ENCODE peak calls at places on chromosomes 6 and 20, in five cellular contexts. D is GM12865, C is NCI-H524, H is GM03348, Y is hypothalamus. E is an unnamed sample.

GRCh38 chr6:110341671-110342304 is 16.4 kb downstream of the METTL24 start:
- DNase-seq in D (peak), H (no peak), Y (no peak), C (peak), E (peak)

GRCh38 chr6:81876977-81877376 is 124.5 kb upstream of the TENT5A start:
- DNase-seq in Y (no peak), C (no peak), H (peak), D (no peak), E (peak)

GRCh38 chr6:81683928-81684327 is 68.6 kb downstream of the TENT5A start:
- DNase-seq in D (no peak), Y (no peak), C (no peak), H (no peak), E (no peak)

GRCh38 chr6:136175873-136176272 is 74.2 kb downstream of the MTFR2 start:
- DNase-seq in C (no peak), D (no peak), Y (no peak), H (no peak), E (no peak)

GRCh38 chr6:7175463-7175862 is 67.7 kb downstream of the RREB1 start:
- DNase-seq in Y (no peak), H (peak), C (no peak), D (no peak), E (peak)

GRCh38 chr6:12474167-12475140 is 184.3 kb downstream of the EDN1 start:
- DNase-seq in Y (no peak), H (no peak), D (no peak), C (no peak), E (no peak)

GRCh38 chr20:17859002-17859615 is 109.5 kb downstream of the SNX5 start:
- DNase-seq in C (no peak), D (peak), Y (no peak), H (no peak), E (no peak)

GRCh38 chr6:101779051-101779844 is 385.7 kb downstream of the GRIK2 start:
- DNase-seq in H (peak), C (no peak), D (no peak), Y (no peak), E (peak)

GRCh38 chr20:13400453-13400852 is 179.4 kb downstream of the ISM1 start:
- DNase-seq in H (no peak), D (no peak), C (no peak), Y (no peak), E (no peak)

GRCh38 chr6:32980488-32981038 is 12.2 kb downstream of the BRD2 start:
- DNase-seq in H (no peak), Y (no peak), D (no peak), C (no peak), E (no peak)

GRCh38 chr6:7085911-7086310 is 21.9 kb upstream of the RREB1 start:
- DNase-seq in C (peak), H (peak), D (peak), Y (peak), E (peak)

GRCh38 chr6:83270971-83271714 is 78.0 kb downstream of the RWDD2A start:
- DNase-seq in D (no peak), C (no peak), H (peak), Y (no peak), E (peak)

GRCh38 chr6:15569035-15569995 is 93.5 kb downstream of the DTNBP1 start:
- DNase-seq in Y (no peak), H (no peak), C (no peak), D (no peak), E (no peak)

GRCh38 chr6:116168148-116168547 is 42.2 kb upstream of the COL10A1 start:
- DNase-seq in D (no peak), C (no peak), Y (no peak), H (no peak), E (no peak)

GRCh38 chr20:3616250-3616649 is 46.9 kb downstream of the GFRA4 start:
- DNase-seq in Y (no peak), D (no peak), C (no peak), H (peak), E (peak)

GRCh38 chr20:56575157-56575556 is 42.1 kb downstream of the FAM209B start:
- DNase-seq in C (no peak), H (no peak), D (no peak), Y (no peak), E (no peak)

GRCh38 chr20:40741507-40742106 is 52.6 kb upstream of the MAFB start:
- DNase-seq in Y (peak), D (peak), C (peak), H (peak), E (peak)

GRCh38 chr20:58705525-58705924 is 12.9 kb downstream of the NPEPL1 start:
- DNase-seq in H (no peak), C (no peak), Y (no peak), D (no peak), E (no peak)

GRCh38 chr6:56314683-56315523 is 67.5 kb upstream of the COL21A1 start:
- DNase-seq in H (peak), C (peak), D (peak), Y (peak), E (peak)

GRCh38 chr20:37969949-37970855 is 63.1 kb downstream of the TTI1 start:
- DNase-seq in H (peak), Y (no peak), D (no peak), C (no peak), E (peak)

GRCh38 chr20:47951521-47951951 is 166.3 kb upstream of the SULF2 start:
- DNase-seq in H (no peak), Y (no peak), D (no peak), C (no peak), E (no peak)

GRCh38 chr6:170271771-170272314 is 19.0 kb downstream of the DLL1 start:
- DNase-seq in D (peak), Y (peak), C (no peak), H (no peak), E (no peak)

E was measured in AG08395.